ENCODE peak calls at places on chromosome 7, in seven cellular contexts. I is AG09319; T is SK-N-SH; U is bronchial epithelial cell; L is CD4-positive, alpha-beta T cell; Q is GM06990; M is astrocyte of the spinal cord. J is an unnamed sample.

GRCh38 chr7:111711426-111712065 is 149.3 kb upstream of the IMMP2L start:
- DNase-seq in I (no peak), T (no peak), U (peak), L (no peak), Q (no peak), M (no peak), J (no peak)

GRCh38 chr7:70744414-70744942 is 387.5 kb upstream of the GALNT17 start:
- DNase-seq in I (no peak), T (no peak), U (no peak), L (no peak), Q (no peak), M (no peak), J (no peak)

GRCh38 chr7:130908345-130909160 is 174.5 kb upstream of the KLF14 start:
- DNase-seq in I (no peak), T (no peak), U (no peak), L (no peak), Q (no peak), M (no peak), J (no peak)

GRCh38 chr7:51316262-51316665 is 345 bp downstream of the COBL start:
- DNase-seq in I (no peak), T (peak), U (no peak), L (no peak), Q (no peak), M (no peak), J (no peak)

GRCh38 chr7:71308105-71308504 is 176.2 kb downstream of the GALNT17 start:
- DNase-seq in I (no peak), T (no peak), U (no peak), L (no peak), Q (no peak), M (peak), J (no peak)

GRCh38 chr7:102872460-102872859 is 40.3 kb upstream of the LRRC17 start:
- DNase-seq in I (no peak), T (no peak), U (peak), L (no peak), Q (no peak), M (peak), J (no peak)

GRCh38 chr7:94357076-94357475 is 37.6 kb upstream of the COL1A2 start:
- DNase-seq in I (no peak), T (no peak), U (no peak), L (no peak), Q (no peak), M (no peak), J (no peak)

GRCh38 chr7:115124409-115124939 is 202.6 kb downstream of the MDFIC start:
- DNase-seq in I (no peak), T (no peak), U (no peak), L (no peak), Q (no peak), M (no peak), J (no peak)

GRCh38 chr7:26101471-26102151 is 50.4 kb upstream of the NFE2L3 start:
- DNase-seq in I (no peak), T (no peak), U (no peak), L (no peak), Q (peak), M (no peak), J (peak)

GRCh38 chr7:45576249-45576929 is 2.2 kb downstream of the ADCY1 start:
- DNase-seq in I (no peak), T (no peak), U (no peak), L (no peak), Q (no peak), M (no peak), J (no peak)

GRCh38 chr7:17588730-17589129 is 290.3 kb downstream of the AHR start:
- DNase-seq in I (no peak), T (no peak), U (no peak), L (no peak), Q (no peak), M (no peak), J (no peak)

GRCh38 chr7:73987298-73987697 is 40.7 kb upstream of the ELN start:
- DNase-seq in I (no peak), T (no peak), U (no peak), L (no peak), Q (no peak), M (no peak), J (no peak)

GRCh38 chr7:73983437-73984164 is 44.4 kb upstream of the ELN start:
- DNase-seq in I (no peak), T (peak), U (no peak), L (no peak), Q (no peak), M (no peak), J (no peak)

GRCh38 chr7:73986158-73986631 is 41.8 kb upstream of the ELN start:
- DNase-seq in I (no peak), T (peak), U (no peak), L (no peak), Q (no peak), M (no peak), J (no peak)

GRCh38 chr7:73984481-73985205 is 43.3 kb upstream of the ELN start:
- DNase-seq in I (no peak), T (no peak), U (no peak), L (no peak), Q (no peak), M (no peak), J (no peak)

DNA sequence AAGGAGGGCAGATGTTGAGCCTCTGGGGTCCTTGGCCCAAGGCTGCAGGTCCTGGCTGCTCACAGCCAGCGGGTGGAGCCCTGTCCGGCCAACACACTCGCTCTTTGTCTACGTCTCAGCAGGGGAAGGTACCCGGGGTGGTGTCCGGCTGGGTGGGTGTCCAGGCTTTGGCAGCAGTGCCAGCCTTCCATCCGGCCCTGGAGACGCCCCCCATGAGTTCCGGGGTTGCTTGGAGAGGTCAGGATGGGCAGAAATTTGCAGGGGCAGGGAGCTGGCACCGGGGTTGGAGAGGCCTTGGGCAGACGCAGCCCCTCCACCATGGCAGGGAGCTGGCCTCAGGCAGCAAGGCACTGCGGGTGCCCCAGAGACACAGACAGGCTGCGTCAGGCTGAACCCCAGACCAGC is 42.2 kb upstream of the ELN start:
- DNase-seq in I (no peak), T (peak), U (no peak), L (no peak), Q (no peak), M (no peak), J (no peak)
- TF ChIP-seq CTCF in I (no peak), T (no peak), U (no peak), L (no peak), Q (no peak), M (peak), J (no peak)

DNA sequence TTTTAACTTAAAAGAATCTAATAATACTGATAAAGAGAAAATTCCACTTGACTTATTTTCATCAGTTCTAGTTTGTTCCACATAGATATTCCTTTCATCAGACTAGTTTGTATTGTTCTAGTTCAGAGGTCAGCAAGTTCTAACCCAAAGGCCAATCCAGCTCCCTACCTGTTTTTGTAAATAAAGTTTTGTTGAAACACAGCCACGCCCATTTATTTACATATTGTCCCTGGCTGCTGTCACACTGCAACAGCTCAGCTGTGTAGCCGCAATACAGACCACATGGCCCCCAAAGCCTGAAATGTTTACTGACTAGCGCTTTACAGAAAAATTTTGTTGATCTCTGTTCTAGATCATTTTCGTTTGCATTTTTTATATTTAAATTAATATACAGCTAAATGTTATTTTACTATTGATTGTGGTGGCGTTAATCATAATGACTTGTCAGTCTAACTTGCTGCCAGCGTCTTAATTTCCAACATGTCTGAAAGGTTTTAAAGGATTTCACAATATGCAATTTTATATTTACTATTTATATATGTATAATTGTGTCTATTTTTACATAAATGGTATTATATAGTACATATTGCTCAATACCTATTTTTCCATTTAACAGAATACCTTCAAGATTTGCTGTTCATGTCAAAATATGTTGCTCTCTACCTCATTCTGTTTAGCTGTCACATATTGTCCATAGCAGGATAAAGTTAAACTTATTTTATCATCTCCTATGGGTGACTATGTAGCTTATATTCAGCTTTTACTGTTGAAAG is 159.3 kb downstream of the DYNC1I1 start:
- DNase-seq in I (no peak), T (no peak), U (no peak), L (no peak), Q (no peak), M (no peak), J (no peak)
- TF ChIP-seq CTCF in I (no peak), T (no peak), U (no peak), L (no peak), Q (no peak), M (no peak), J (no peak)

GRCh38 chr7:28362812-28363211 is 49.5 kb upstream of the CREB5 start:
- DNase-seq in I (no peak), T (no peak), U (peak), L (no peak), Q (no peak), M (no peak), J (no peak)
- TF ChIP-seq CTCF in I (no peak), T (peak), U (no peak), L (no peak), Q (peak), M (peak), J (no peak)

GRCh38 chr7:150378115-150378852 is 846 bp upstream of the ZNF775 start:
- DNase-seq in I (no peak), T (peak), U (peak), L (peak), Q (peak), M (peak), J (peak)
- TF ChIP-seq CTCF in I (peak), T (peak), U (peak), L (no peak), Q (peak), M (peak), J (peak)

DNA sequence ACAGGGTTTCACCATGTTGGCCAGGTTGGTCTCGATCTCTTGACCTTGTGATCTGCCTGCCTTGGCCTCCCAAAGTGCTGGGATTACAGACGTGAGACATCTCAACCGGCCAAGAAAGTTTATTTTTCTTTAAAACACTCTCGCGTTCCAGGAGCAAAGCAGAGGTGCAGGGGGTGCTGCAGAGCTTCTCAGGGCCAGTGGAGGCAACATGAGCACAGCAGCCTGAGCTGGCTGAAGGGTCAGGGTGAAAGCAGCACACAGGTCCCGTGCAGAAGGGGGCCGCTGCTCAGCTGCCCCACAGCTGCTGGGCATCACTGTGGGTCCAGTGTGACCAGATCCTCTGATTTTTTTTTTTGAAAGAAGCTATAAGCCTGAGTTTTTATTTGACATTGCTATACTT is 46.1 kb downstream of the EPHB4 start:
- DNase-seq in I (no peak), T (peak), U (no peak), L (no peak), Q (no peak), M (no peak), J (no peak)
- TF ChIP-seq CTCF in I (no peak), T (no peak), U (no peak), L (no peak), Q (no peak), M (no peak), J (no peak)

DNA sequence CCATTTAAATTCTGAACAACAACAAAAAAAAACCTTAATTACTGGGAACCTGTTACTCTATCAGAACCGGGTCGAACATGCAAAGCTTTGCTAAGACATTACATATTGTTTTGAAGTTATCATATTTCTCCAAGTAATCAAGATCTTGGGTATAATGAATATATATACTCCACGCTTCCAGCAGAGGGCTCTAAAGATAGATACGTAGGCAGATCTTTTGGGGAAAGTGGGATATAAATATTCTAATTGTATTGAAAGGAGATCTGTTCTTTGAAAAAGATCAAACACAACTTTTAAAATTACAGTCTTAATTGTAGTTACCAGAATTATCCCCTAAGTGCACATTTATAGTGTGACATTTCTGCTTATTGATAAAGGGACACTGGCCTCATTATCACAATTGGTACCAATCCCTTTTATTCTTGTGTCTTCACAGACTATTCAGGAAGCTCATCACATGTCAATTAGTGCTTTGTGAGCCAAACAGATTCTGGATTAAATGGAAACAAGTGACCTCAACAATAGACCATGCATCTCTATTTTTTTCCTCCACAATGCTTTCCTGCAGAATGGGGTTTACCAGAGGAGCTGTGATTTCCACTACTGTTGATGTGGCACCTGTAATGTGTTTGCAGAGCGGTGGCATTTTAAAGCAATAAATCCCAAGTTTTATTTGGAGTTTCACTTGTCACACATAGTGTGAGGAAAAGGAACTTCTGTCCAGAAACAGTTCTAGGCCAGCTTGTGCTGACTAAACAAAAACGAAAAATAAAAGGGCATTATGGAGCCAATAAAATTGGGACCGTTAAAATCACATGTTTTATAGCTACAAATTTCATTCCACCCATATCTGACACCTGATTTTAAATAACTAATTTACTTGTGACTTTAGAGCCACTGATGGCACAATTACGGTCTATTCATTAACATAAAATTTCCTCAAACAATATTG is 122.4 kb downstream of the CTTNBP2 start:
- DNase-seq in I (peak), T (peak), U (peak), L (no peak), Q (no peak), M (peak), J (peak)
- TF ChIP-seq CTCF in I (peak), T (peak), U (peak), L (no peak), Q (peak), M (peak), J (peak)

DNA sequence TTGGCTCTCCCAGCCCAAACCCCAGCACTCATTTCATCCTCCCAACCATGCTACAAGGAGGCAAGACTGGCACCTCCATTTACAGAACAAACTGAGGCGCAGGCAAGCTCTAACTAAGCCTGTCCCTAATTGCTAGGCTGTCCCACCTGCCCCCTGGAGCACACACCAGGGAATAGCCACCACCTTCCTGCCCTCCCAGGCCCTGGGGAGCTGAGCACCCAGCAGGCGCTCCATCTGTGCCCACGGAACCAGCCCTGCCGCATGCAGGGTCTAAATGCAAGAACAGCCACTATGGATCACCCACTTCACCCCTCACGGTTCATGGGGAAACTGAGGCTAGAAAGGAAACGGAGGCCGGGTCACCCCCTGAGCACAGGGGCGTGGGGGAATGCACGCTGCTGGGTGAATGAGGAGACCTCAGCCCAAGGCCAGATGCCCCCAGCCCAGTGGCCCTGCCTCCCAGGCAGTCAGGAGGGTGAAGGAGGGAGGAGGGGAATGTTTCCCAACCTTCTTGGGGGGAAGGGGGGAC is 16.5 kb downstream of the PDGFA start:
- DNase-seq in I (no peak), T (no peak), U (no peak), L (no peak), Q (no peak), M (no peak), J (no peak)
- TF ChIP-seq CTCF in I (no peak), T (no peak), U (no peak), L (no peak), Q (no peak), M (no peak), J (no peak)

GRCh38 chr7:117946201-117946633 is 73.0 kb upstream of the CTTNBP2 start:
- DNase-seq in I (no peak), T (no peak), U (peak), L (no peak), Q (no peak), M (peak), J (no peak)

GRCh38 chr7:117950601-117951278 is 77.5 kb upstream of the CTTNBP2 start:
- DNase-seq in I (no peak), T (no peak), U (peak), L (no peak), Q (no peak), M (no peak), J (no peak)

GRCh38 chr7:117951285-117951684 is 78.0 kb upstream of the CTTNBP2 start:
- DNase-seq in I (no peak), T (no peak), U (peak), L (no peak), Q (no peak), M (no peak), J (no peak)

GRCh38 chr7:117951711-117952280 is 78.6 kb upstream of the CTTNBP2 start:
- DNase-seq in I (no peak), T (no peak), U (peak), L (no peak), Q (no peak), M (no peak), J (no peak)

GRCh38 chr7:117949232-117949631 is 76.0 kb upstream of the CTTNBP2 start:
- DNase-seq in I (no peak), T (no peak), U (peak), L (no peak), Q (no peak), M (peak), J (no peak)
- TF ChIP-seq CTCF in I (no peak), T (no peak), U (peak), L (no peak), Q (peak), M (peak), J (no peak)

DNA sequence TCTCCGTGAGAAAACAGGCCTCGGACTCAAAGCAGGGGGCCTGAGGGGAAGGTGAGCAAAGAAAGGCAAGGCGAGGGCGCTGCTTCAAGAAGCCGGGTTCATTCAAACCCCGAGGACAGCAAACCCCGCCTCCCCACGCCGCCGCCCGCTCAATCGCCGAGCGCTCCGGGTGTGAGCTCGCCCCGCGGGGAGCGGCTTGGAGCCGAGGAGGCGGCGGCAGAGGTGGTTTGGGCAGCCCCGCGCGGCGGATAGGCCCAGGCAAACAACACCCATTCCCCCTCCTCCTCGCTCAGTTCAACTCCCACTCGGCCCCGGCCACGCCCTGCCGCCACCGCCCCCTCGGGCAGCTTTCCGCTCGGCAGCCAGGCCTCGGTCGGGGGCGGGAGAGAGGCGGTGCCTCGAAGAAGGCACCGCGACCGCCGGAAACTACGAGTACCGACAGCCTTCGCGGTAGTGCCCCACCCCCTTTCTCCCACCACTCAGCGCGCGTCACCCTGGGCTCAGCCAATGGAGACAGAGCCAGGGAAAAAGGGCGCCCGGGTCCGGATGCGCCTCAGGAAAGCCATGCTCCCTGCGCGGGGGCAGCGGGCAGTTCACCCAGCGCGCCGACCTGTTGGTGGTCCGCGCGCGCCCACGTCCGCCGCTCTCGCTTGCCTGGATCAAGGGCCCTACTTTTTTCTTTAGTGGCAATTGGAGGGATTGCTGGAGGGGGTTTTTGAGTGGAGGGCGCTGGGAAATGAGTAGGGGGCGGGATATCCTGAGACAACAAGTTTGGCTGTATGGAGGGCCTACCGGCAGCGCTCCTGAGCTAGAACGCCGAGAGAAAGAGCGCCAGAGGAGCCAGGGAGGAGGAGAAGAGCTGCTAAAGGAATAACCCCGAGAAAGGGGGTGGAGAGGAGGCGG is 674 bp upstream of the SP4 start:
- DNase-seq in I (peak), T (peak), U (peak), L (peak), Q (peak), M (peak), J (peak)
- TF ChIP-seq CTCF in I (no peak), T (peak), U (no peak), L (no peak), Q (no peak), M (no peak), J (no peak)

DNA sequence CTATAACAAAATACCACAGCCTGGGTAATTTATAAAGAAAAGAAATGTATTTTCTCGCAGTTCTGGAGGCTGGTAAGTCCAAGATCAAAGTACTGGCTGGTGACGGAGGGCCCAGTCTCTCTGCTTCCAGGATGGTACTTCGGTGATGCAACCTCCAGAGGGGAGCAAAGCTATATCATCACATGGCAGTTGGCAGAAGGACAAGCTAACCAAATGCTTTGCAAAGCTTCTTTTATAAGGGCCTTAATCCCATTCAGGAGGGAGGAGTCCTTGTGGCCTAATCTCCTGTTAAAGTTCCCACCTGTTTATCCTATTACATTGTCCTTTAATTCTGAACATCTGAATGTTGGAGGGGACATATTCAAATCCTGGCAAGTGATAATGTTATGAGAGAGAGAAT is 134.1 kb upstream of the SP4 start:
- DNase-seq in I (no peak), T (no peak), U (no peak), L (no peak), Q (no peak), M (no peak), J (no peak)
- TF ChIP-seq CTCF in I (no peak), T (no peak), U (no peak), L (no peak), Q (no peak), M (no peak), J (no peak)